ENCODE peak calls at places on chromosomes 16 and 17, in seven cellular contexts. K is HL-60; Z is CD8-positive, alpha-beta memory T cell; O is astrocyte of the spinal cord; N is left ventricle myocardium inferior; F is posterior cingulate gyrus; T is activated naive CD8-positive, alpha-beta T cell treated with anti-CD3 and anti-CD28 coated beads, Interleukin-2, amount 50 U/mL, for 24 hours. I is an unnamed sample.

GRCh38 chr17:79537061-79537460 is 73.8 kb downstream of the RBFOX3 start:
- DNase-seq in K (no peak), Z (no peak), O (no peak), N (no peak), F (no peak), T (no peak), I (no peak)

GRCh38 chr16:86496262-86496928 is 13.9 kb upstream of the FOXF1 start:
- DNase-seq in K (no peak), Z (no peak), O (no peak), N (no peak), F (no peak), T (no peak), I (no peak)

GRCh38 chr17:29109477-29110371 is 66.8 kb downstream of the PIPOX start:
- DNase-seq in K (no peak), Z (no peak), O (no peak), N (no peak), F (no peak), T (no peak), I (no peak)

GRCh38 chr16:70522216-70523000 is 946 bp downstream of the COG4 start:
- DNase-seq in K (peak), Z (no peak), O (no peak), N (no peak), F (no peak), T (no peak), I (no peak)

GRCh38 chr16:30755955-30756780 is 5.7 kb downstream of the CFAP119 start:
- DNase-seq in K (no peak), Z (no peak), O (no peak), N (no peak), F (no peak), T (no peak), I (no peak)

GRCh38 chr17:33234930-33235685 is 58.0 kb downstream of the ASIC2 start:
- DNase-seq in K (no peak), Z (no peak), O (peak), N (peak), F (peak), T (no peak), I (no peak)

GRCh38 chr17:37475713-37476420 is 13.8 kb upstream of the DUSP14 start:
- DNase-seq in K (no peak), Z (no peak), O (no peak), N (no peak), F (no peak), T (no peak), I (no peak)

GRCh38 chr17:77436058-77436442 is 295.3 kb downstream of the SEC14L1 start:
- DNase-seq in K (no peak), Z (no peak), O (no peak), N (peak), F (peak), T (peak), I (no peak)

GRCh38 chr16:1244881-1245280 is 4.4 kb downstream of the TPSAB1 start:
- DNase-seq in K (peak), Z (no peak), O (no peak), N (no peak), F (no peak), T (no peak), I (peak)

GRCh38 chr17:49522329-49522890 is 27.3 kb downstream of the NGFR start:
- DNase-seq in K (no peak), Z (no peak), O (no peak), N (no peak), F (no peak), T (no peak), I (peak)

GRCh38 chr17:19345067-19345460 is 17.5 kb downstream of the B9D1 start:
- DNase-seq in K (no peak), Z (no peak), O (no peak), N (no peak), F (no peak), T (no peak), I (no peak)

I was measured in natural killer cell.